ENCODE peak calls at places on chromosomes 13 and 19, in six cellular contexts. P is H1, G is GM12891, X is K562, K is HepG2, U is GM12878. C is an unnamed sample.

GRCh38 chr13:92175330-92175729 is 776.9 kb downstream of the GPC5 start:
- DNase-seq in P (no peak), G (peak; percentile 2), X (peak; percentile 3), K (peak; percentile 27), U (no peak), C (no peak)

GRCh38 chr13:36666482-36667264 is 7.1 kb upstream of the SERTM1 start:
- DNase-seq in P (no peak), G (no peak), X (no peak), K (no peak), U (no peak), C (no peak)

GRCh38 chr13:99978781-99979452 is 2.7 kb upstream of the ZIC2 start:
- DNase-seq in P (peak; percentile 84), G (no peak), X (no peak), K (no peak), U (no peak), C (no peak)

GRCh38 chr19:53912653-53913052 is 3.6 kb downstream of the CACNG7 start:
- DNase-seq in P (peak; percentile 94), G (no peak), X (peak; percentile 70), K (no peak), U (no peak), C (no peak)

GRCh38 chr19:39915101-39915847 is 19.2 kb downstream of the FCGBP start:
- DNase-seq in P (no peak), G (no peak), X (peak; percentile 6), K (no peak), U (no peak), C (no peak)

GRCh38 chr19:35856546-35857149 is at the start of gene KIRREL2:
- DNase-seq in P (peak; percentile 90), G (no peak), X (peak; percentile 41), K (no peak), U (no peak), C (no peak)

GRCh38 chr19:16506961-16507360 is 10.8 kb downstream of the C19orf44 start:
- DNase-seq in P (no peak), G (no peak), X (peak; percentile 7), K (no peak), U (no peak), C (no peak)

GRCh38 chr19:51166846-51167490 is 24.9 kb downstream of the SIGLEC7 start:
- DNase-seq in P (no peak), G (no peak), X (no peak), K (no peak), U (no peak), C (no peak)

GRCh38 chr13:83845121-83845520 is 37.2 kb downstream of the SLITRK1 start:
- DNase-seq in P (no peak), G (no peak), X (no peak), K (no peak), U (no peak), C (no peak)

GRCh38 chr19:30479231-30479630 is 107.0 kb downstream of the ZNF536 start:
- DNase-seq in P (no peak), G (no peak), X (no peak), K (no peak), U (no peak), C (no peak)

GRCh38 chr13:90884066-90884465 is 463.4 kb upstream of the MIR17HG start:
- DNase-seq in P (no peak), G (no peak), X (no peak), K (no peak), U (no peak), C (no peak)

GRCh38 chr13:79485014-79485441 is 4.1 kb downstream of the NDFIP2 start:
- DNase-seq in P (no peak), G (no peak), X (no peak), K (peak; percentile 70), U (no peak), C (no peak)

DNA sequence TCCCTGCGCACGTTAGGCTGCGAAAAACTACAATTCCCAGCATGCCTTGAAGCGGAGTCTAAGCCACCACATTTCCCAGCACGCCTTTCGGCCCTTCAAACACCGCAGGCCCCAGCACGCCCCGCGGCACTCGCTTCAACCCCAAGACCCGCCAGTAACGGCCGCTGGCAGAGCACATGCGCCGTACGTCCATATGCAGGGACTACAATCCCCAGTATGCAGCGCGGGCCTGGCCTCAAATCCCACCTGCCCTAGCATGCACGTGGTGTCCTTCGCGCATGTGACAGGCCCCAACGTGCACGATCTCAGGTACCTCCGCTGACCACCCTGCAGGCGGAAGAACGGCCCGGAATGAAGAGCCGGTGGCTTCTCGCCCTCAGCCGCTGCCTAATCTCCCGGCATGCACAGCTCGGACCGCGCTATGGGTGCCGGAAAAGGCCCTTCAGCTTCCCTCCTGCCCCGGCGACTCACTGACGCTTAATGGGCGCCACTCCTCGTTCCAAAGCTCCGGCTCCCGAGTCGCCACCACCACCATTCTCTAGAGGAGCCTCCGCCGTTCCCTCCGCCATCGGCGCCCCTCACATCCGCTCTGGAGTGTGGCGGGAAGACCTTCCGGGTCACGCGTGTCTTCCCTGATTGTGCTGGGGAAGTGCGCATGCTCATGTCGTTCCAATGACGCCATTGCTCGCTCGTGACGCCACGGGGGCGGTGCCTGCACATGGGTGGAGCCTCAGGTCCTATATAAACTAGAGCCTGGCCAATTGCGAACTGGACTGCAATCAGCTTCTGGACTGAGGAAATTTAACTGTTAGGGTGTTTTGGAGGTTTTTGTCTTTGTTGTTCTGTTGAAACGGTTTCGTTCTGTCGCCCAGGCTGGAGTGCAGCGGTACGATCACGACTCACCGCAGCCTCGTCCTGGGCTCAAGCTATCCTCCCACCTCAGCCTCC is at the start of gene DUS3L:
- DNase-seq in P (peak; percentile 95), G (peak; percentile 99), X (peak; percentile 95), K (peak; percentile 97), U (peak; percentile 98), C (peak; percentile 99)
- TF ChIP-seq POLR2A in P (peak; percentile 87), G (peak; percentile 76), X (peak; percentile 98), K (peak; percentile 86), U (peak; percentile 93), C (peak; percentile 91)

DNA sequence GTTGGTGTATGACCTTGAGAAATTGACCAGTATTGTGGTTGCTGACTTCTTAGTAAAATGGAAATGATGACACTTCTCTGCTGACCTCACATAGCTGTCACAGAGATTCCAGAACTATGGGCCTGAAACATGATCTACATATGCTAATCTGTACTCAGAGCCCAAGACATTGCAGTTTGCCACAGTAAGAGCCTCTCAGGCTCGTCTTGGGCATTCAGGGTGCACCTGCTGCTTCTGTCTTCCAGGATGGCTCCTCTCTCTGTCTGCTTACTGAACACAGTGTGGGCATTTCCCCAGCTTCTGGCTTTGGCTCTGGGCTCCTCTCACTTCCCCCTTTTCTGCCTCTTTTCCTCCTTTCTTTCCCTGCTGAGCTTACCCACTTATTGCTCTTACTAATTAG is 22.3 kb upstream of the SLC46A3 start:
- DNase-seq in P (no peak), G (no peak), X (no peak), K (no peak), U (no peak), C (no peak)
- TF ChIP-seq TAF1 in P (no peak), G (no peak), X (no peak), K (no peak), U (no peak), C (no peak)

DNA sequence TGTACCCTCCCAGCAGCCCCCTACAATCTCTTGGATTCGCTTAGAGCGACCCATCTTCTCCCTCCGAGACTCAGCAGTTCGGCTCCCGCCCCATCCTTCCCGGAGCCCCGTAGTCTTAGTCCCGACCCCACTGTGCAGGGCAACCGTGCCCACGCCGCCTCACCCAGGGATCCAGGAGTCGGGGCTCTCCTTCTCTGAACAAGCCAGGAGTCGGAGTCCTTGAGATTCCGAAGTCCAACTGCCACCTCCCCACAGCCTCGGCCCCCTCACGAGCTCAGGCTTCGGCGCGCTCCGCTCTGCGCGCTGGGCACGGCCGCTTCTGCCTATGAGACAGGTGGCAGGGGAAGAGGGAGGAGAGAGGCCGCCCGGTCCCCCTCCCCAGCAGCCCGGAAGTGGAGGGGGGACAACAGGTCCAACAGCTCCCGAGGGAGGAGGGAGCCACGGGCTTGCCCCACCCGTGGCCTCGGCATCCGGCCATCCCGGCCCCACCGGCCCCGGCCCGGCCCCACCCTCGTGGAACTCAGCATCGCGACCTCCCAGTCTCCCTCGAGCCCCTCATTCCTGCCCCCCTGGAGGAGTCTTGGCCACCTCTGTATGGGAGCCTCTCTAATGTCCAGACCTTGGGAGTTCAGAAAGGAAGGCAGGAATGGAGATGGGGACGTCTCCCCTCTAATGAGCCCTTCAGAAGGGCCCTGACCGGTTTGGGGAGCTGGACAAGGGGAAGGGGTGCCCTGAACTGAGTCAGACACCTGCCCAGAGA is at the start of gene PHLDB3:
- DNase-seq in P (no peak), G (no peak), X (peak; percentile 52), K (peak; percentile 38), U (no peak), C (no peak)
- TF ChIP-seq POLR2AphosphoS5 in P (no peak), G (no peak), X (no peak), K (no peak), U (no peak), C (no peak)

GRCh38 chr13:46103037-46103436 is 1.8 kb downstream of the CPB2 start:
- DNase-seq in P (no peak), G (no peak), X (no peak), K (no peak), U (no peak), C (no peak)
- TF ChIP-seq POLR2A in P (no peak), G (no peak), X (no peak), K (no peak), U (no peak), C (no peak)

DNA sequence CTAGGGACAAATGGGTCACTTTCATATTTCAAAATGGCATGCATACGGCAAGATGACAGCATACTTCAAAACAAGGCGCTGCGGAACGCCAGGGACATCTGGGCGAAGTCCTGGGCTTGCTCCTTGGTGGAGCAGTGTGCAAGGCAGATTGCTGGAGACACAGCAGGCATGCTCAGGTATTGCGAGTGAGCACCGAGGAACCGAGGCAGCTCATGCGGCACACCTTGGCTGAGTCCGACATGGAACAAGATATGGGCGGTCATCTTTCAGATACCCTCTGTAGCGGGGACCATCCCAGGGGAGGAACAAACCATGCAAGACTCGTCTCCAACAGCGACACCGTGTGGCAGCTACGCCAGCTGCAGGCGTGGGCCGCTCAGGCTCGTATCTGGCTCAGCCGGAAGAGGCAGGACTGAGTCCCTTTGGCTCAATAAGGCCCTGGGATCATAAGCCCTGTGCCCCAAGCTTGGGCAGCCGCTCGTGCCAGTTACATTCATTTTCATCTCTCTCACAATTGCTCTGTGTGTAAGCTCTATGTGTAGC is 112.4 kb downstream of the NUFIP1 start:
- DNase-seq in P (peak; percentile 97), G (no peak), X (peak; percentile 48), K (no peak), U (no peak), C (no peak)
- TF ChIP-seq TAF1 in P (no peak), G (no peak), X (no peak), K (no peak), U (no peak), C (no peak)

GRCh38 chr19:31562916-31563626 is 213.8 kb upstream of the TSHZ3 start:
- DNase-seq in P (no peak), G (no peak), X (no peak), K (no peak), U (no peak), C (no peak)
- TF ChIP-seq POLR2AphosphoS5 in P (no peak), G (no peak), X (no peak), K (no peak), U (no peak), C (no peak)

GRCh38 chr19:1131718-1132552 is 28.1 kb downstream of the GPX4 start:
- DNase-seq in P (no peak), G (peak; percentile 89), X (peak; percentile 40), K (no peak), U (peak; percentile 21), C (peak; percentile 85)
- TF ChIP-seq POLR2A in P (no peak), G (peak; percentile 37), X (no peak), K (no peak), U (peak; percentile 80), C (peak; percentile 56)

DNA sequence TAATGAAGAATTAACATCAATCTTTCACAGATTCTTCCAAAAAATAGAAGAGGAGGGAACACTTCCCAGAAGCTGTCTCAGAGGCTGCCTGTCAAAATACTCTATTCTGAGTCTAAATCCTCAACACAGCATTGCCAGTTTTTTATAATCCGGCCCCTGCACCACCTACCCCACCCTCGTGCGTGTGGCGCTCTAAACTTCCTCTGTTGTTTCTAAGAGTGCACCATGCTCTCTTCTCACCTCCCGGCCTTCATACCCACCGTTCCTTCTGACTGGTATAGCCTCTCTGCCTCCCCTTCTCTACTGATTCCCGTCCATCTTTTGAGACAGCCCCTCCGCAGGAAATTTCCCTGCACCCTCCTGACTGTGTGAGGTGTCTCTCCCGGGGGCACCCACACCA is 136.8 kb downstream of the KATNAL1 start:
- DNase-seq in P (no peak), G (no peak), X (no peak), K (no peak), U (no peak), C (no peak)
- TF ChIP-seq TAF1 in P (no peak), G (no peak), X (no peak), K (no peak), U (no peak), C (no peak)

C was measured in GM12892.